ENCODE peak calls at places on chromosomes 12 and 14, in eight cellular contexts. A is GM04504; M is lung; I is AG20443; L is cerebellum; O is frontal cortex; R is CD4-positive, alpha-beta T cell; X is HuH-7.5. H is an unnamed sample.

GRCh38 chr12:26848156-26848825 is 15.3 kb upstream of the ITPR2 start:
- DNase-seq in R (no peak), A (no peak), M (no peak), X (no peak), O (no peak), I (no peak), L (no peak), H (no peak)

GRCh38 chr12:86138770-86139169 is 117.4 kb downstream of the MGAT4C start:
- DNase-seq in I (no peak), A (no peak), M (no peak), R (no peak), X (no peak), L (no peak), O (no peak), H (no peak)

GRCh38 chr12:77189463-77189862 is 124.1 kb upstream of the E2F7 start:
- DNase-seq in L (no peak), X (no peak), M (no peak), R (no peak), O (no peak), A (peak; percentile 60), I (peak; percentile 65), H (no peak)

GRCh38 chr14:101590616-101591015 is 29.3 kb downstream of the DIO3 start:
- DNase-seq in M (no peak), L (no peak), I (no peak), R (no peak), A (no peak), O (no peak), X (no peak), H (peak; percentile 36)

GRCh38 chr12:112977139-112977538 is 1.2 kb upstream of the OAS2 start:
- DNase-seq in I (no peak), M (no peak), L (no peak), X (no peak), R (no peak), A (no peak), O (no peak), H (peak; percentile 35)

GRCh38 chr12:15638231-15638630 is 151.0 kb downstream of the EPS8 start:
- DNase-seq in R (no peak), O (no peak), M (no peak), X (no peak), I (no peak), L (no peak), A (no peak), H (no peak)

GRCh38 chr14:28303248-28303647 is 463.3 kb upstream of the FOXG1 start:
- DNase-seq in X (no peak), O (no peak), I (no peak), R (no peak), L (no peak), M (no peak), A (no peak), H (no peak)

GRCh38 chr14:95524706-95525512 is 8.5 kb upstream of the SYNE3 start:
- DNase-seq in L (no peak), M (no peak), X (no peak), R (no peak), A (no peak), O (no peak), I (no peak), H (no peak)

GRCh38 chr14:100604126-100604501 is 16.9 kb upstream of the BEGAIN start:
- DNase-seq in R (no peak), O (no peak), M (no peak), X (no peak), A (no peak), L (no peak), I (no peak), H (no peak)

GRCh38 chr14:87178277-87178676 is 814.7 kb downstream of the GALC start:
- DNase-seq in O (no peak), X (no peak), M (no peak), R (no peak), I (no peak), A (no peak), L (no peak), H (no peak)

GRCh38 chr12:76374395-76375020 is 26.3 kb upstream of the BBS10 start:
- DNase-seq in M (no peak), L (no peak), O (no peak), X (no peak), A (no peak), I (peak; percentile 7), R (no peak), H (no peak)

GRCh38 chr14:74671789-74672188 is 41.1 kb downstream of the AREL1 start:
- DNase-seq in X (no peak), R (no peak), A (no peak), M (no peak), I (peak; percentile 70), L (no peak), O (no peak), H (no peak)

GRCh38 chr14:35818346-35819115 is 7.6 kb upstream of the BRMS1L start:
- DNase-seq in R (no peak), M (no peak), I (peak; percentile 53), X (no peak), A (peak; percentile 15), O (peak; percentile 60), L (peak; percentile 33), H (no peak)

GRCh38 chr14:32259368-32260013 is 56.4 kb upstream of the RNU6-8 start:
- DNase-seq in I (peak; percentile 25), X (no peak), R (no peak), M (no peak), A (peak; percentile 17), O (no peak), L (no peak), H (no peak)

GRCh38 chr14:97104029-97104428 is 306.8 kb downstream of the VRK1 start:
- DNase-seq in X (no peak), I (no peak), R (no peak), M (no peak), A (no peak), O (no peak), L (no peak), H (no peak)

GRCh38 chr14:76500011-76500410 is 124.1 kb downstream of the ESRRB start:
- DNase-seq in A (peak; percentile 24), R (no peak), L (no peak), M (no peak), O (no peak), X (no peak), I (peak; percentile 63), H (no peak)

GRCh38 chr12:126547905-126548304 is 1482.7 kb downstream of the AACS start:
- DNase-seq in I (no peak), X (no peak), O (no peak), A (no peak), L (no peak), R (no peak), M (no peak), H (no peak)

GRCh38 chr14:70213721-70214282 is 25.1 kb upstream of the SLC8A3 start:
- DNase-seq in I (no peak), X (no peak), L (no peak), M (no peak), A (no peak), O (no peak), R (no peak), H (no peak)

GRCh38 chr12:92446082-92446460 is 256.7 kb upstream of the PLEKHG7 start:
- DNase-seq in L (no peak), R (no peak), X (no peak), I (no peak), M (no peak), A (no peak), O (no peak), H (no peak)

GRCh38 chr12:114684098-114684869 is at the start of gene TBX3:
- DNase-seq in L (peak; percentile 38), A (peak; percentile 99), X (peak; percentile 90), O (peak; percentile 69), R (no peak), I (peak; percentile 95), M (peak; percentile 88), H (peak; percentile 96)

GRCh38 chr12:102847131-102847530 is 69.9 kb downstream of the PAH start:
- DNase-seq in A (no peak), I (no peak), M (no peak), L (no peak), R (no peak), O (no peak), X (no peak), H (no peak)

GRCh38 chr12:99658950-99659349 is 11.4 kb downstream of the GARIN6 start:
- DNase-seq in L (peak; percentile 9), M (no peak), O (no peak), I (no peak), R (no peak), X (no peak), A (peak; percentile 4), H (no peak)

GRCh38 chr14:96249016-96249415 is 7.0 kb upstream of the BDKRB1 start:
- DNase-seq in R (no peak), I (peak; percentile 77), A (peak; percentile 94), O (no peak), M (no peak), L (no peak), X (no peak), H (no peak)

GRCh38 chr12:117155278-117156060 is 34.8 kb downstream of the FBXO21 start:
- DNase-seq in M (peak; percentile 77), L (peak; percentile 34), A (no peak), O (no peak), R (peak; percentile 71), I (peak; percentile 46), X (peak; percentile 67), H (peak; percentile 92)

H was measured in ecto neural progenitor cell.